ENCODE peak calls at places on chromosome 18, in four cellular contexts. O is NT2/D1, C is HepG2, H is left lung. M is an unnamed sample. For H3K9me3, the result is how much of the 10 kb centered on the place peaks cover.

GRCh38 chr18:41206341-41206740 is 748.7 kb upstream of the PIK3C3 start:
- DNase-seq in O (no peak), C (no peak), H (no peak), M (no peak)

GRCh38 chr18:39701839-39702238 is 2136.2 kb upstream of the CELF4 start:
- DNase-seq in O (no peak), C (peak), H (no peak), M (no peak)

GRCh38 chr18:76801567-76802505 is 20.5 kb upstream of the ZNF236 start:
- DNase-seq in O (no peak), C (peak), H (peak), M (peak)

GRCh38 chr18:61546598-61546997 is 213.4 kb downstream of the CDH20 start:
- DNase-seq in O (no peak), C (no peak), H (no peak), M (no peak)

GRCh38 chr18:54775686-54776085 is 52.6 kb upstream of the RAB27B start:
- DNase-seq in O (no peak), C (no peak), H (no peak), M (no peak)

GRCh38 chr18:58253871-58254270 is 209.8 kb downstream of the NEDD4L start:
- DNase-seq in O (no peak), C (no peak), H (no peak), M (no peak)

GRCh38 chr18:76889086-76889699 is 66.8 kb downstream of the ZNF236 start:
- DNase-seq in O (no peak), C (no peak), H (no peak), M (no peak)

GRCh38 chr18:37332764-37333420 is 232.7 kb downstream of the CELF4 start:
- DNase-seq in O (no peak), C (no peak), H (no peak), M (no peak)

GRCh38 chr18:5417342-5417741 is 121.8 kb upstream of the ZBTB14 start:
- DNase-seq in O (no peak), C (no peak), H (peak), M (peak)

GRCh38 chr18:841647-842370 is 29.8 kb upstream of the YES1 start:
- DNase-seq in O (no peak), C (no peak), H (no peak), M (no peak)

GRCh38 chr18:48928787-48929186 is 22.0 kb downstream of the SMAD7 start:
- DNase-seq in O (no peak), C (peak), H (peak), M (peak)

GRCh38 chr18:69774831-69775230 is 172.8 kb downstream of the CD226 start:
- DNase-seq in O (no peak), C (no peak), H (no peak), M (no peak)

GRCh38 chr18:48135436-48135966 is 205.0 kb upstream of the SMAD2 start:
- DNase-seq in O (no peak), C (no peak), H (no peak), M (no peak)

GRCh38 chr18:32707586-32707985 is 65.2 kb downstream of the KLHL14 start:
- DNase-seq in O (no peak), C (no peak), H (no peak), M (no peak)

GRCh38 chr18:42801706-42802105 is 313.8 kb downstream of the RIT2 start:
- DNase-seq in O (no peak), C (no peak), H (no peak), M (no peak)

GRCh38 chr18:47387864-47388263 is 136.4 kb upstream of the SKOR2 start:
- DNase-seq in O (no peak), C (no peak), H (no peak), M (no peak)

GRCh38 chr18:12659904-12660605 is 2.1 kb upstream of the SPIRE1 start:
- DNase-seq in O (no peak), C (peak), H (no peak), M (no peak)

GRCh38 chr18:21747268-21747667 is 6.7 kb downstream of the MIB1 start:
- DNase-seq in O (no peak), C (no peak), H (no peak), M (no peak)

GRCh38 chr18:3554091-3554601 is 104.2 kb downstream of the TGIF1 start:
- DNase-seq in O (peak), C (peak), H (no peak), M (no peak)

GRCh38 chr18:74951165-74951760 is 257.7 kb downstream of the PTGR3 start:
- DNase-seq in O (no peak), C (peak), H (peak), M (peak)

GRCh38 chr18:47605093-47605492 is 325.4 kb downstream of the SMAD2 start:
- DNase-seq in O (no peak), C (no peak), H (no peak), M (no peak)

GRCh38 chr18:1906421-1906820 is 664.9 kb downstream of the METTL4 start:
- DNase-seq in O (no peak), C (no peak), H (no peak), M (no peak)

GRCh38 chr18:48345596-48345995 is 63.6 kb downstream of the ZBTB7C start:
- DNase-seq in O (no peak), C (no peak), H (no peak), M (no peak)

DNA sequence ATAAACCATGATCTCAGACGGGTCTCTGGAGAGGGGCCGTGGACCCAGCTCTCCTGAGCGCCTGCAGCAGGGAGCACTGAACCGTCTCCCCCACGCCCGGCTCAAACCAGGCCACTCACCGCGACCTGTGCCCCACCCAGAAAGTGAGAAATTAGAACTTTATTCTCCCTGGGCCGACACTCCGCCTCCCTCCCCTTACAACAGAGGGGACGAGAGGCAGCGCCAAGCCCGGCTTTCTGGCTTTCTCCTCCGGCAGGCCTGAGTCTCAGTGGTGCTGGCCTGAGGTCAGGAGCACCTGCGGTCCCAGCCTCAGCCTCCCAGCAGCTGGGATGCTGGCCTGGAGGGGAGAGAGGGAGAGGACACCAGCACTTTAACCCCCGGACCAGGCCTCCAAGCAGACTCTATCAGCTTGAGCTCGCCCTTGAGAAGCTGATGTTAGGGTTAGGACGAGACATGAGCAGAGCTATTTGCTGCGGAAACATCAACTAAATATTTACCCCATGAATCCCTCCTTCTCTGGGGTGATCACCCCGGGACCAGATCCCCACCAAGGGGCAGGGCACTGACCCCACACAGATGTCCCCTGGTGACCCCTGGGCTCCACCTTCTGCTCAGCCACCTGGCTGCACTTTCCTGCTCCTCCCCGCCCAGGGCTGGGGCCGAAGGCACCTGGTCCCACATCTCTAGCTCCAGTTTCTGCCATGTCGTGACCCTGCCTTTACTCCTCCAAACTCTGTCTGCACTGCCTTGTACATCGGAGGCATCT is 856.3 kb upstream of the SALL3 start:
- DNase-seq in O (no peak), C (no peak), H (no peak), M (no peak)
- H3K9me3 ChIP-seq in O (under half), C (under half), H (under half), M (under half)

DNA sequence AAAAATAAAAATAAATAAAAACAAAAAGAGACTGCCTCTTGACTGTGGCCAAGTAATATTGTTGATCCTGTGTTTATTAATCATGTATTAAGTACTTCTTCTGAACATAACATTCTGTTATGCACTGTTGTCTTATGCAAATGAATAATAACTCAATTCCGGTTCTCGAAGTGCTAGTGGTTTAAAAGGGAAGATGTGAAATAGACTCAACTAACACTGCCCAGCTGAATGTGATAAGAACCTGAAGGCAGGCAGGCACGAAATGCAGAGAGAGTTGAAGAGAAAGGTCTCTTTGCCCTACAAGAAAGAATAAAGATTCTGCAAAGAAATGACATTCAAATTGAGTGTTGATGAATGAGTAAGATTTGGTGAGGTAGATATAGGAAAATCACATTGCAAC is 352.5 kb upstream of the CDH7 start:
- DNase-seq in O (no peak), C (no peak), H (no peak), M (no peak)
- H3K9me3 ChIP-seq in O (under half), C (under half), H (under half), M (under half)

GRCh38 chr18:79817607-79817998 is 19.9 kb downstream of the KCNG2 start:
- DNase-seq in O (no peak), C (no peak), H (no peak), M (no peak)
- H3K9me3 ChIP-seq in O (under half), C (under half), H (under half), M (under half)

DNA sequence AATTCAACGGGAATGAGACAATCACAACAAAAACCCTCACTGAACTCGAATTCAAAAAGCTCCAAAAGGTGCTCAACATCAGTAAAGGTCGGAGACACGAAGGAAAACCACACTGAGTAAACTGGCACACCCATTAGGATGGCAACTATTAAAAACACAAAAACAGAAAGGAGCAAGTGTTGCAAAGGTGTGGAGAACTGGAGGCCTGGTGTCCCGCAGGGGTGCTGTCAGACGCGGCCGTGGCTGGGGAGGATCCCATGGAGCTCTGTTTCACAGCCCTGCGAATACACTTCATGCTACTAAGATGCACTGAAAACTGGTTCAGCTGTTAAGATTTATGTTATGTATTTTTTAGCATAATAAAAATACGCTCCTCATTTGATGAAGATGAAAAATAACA is 730.6 kb downstream of the GALR1 start:
- DNase-seq in O (no peak), C (no peak), H (no peak), M (no peak)
- H3K9me3 ChIP-seq in O (under half), C (under half), H (under half), M (under half)

M was measured in ascending aorta.